ENCODE peak calls at places on chromosomes 5 and 9, in five cellular contexts. S is PC-3, A is cardiac muscle cell, C is RWPE2, K is prostate gland. V is an unnamed sample.

GRCh38 chr9:107784235-107784958 is 294.8 kb upstream of the KLF4 start:
- DNase-seq in S (no peak), A (peak; percentile 7), C (no peak), K (no peak), V (no peak)

GRCh38 chr5:1540831-1541661 is 17.3 kb upstream of the LPCAT1 start:
- DNase-seq in S (no peak), A (no peak), C (peak; percentile 58), K (no peak), V (no peak)

GRCh38 chr5:177982072-177982727 is 13.8 kb downstream of the PROP1 start:
- DNase-seq in S (peak; percentile 50), A (peak; percentile 19), C (no peak), K (no peak), V (peak; percentile 15)

GRCh38 chr5:101977729-101978345 is 318.2 kb downstream of the SLCO4C1 start:
- DNase-seq in S (peak; percentile 75), A (peak; percentile 49), C (no peak), K (peak; percentile 4), V (peak; percentile 6)

GRCh38 chr9:77018058-77019009 is 1.1 kb upstream of the FOXB2 start:
- DNase-seq in S (no peak), A (peak; percentile 53), C (no peak), K (no peak), V (no peak)

GRCh38 chr5:172438304-172438652 is 16.0 kb downstream of the SH3PXD2B start:
- DNase-seq in S (no peak), A (no peak), C (no peak), K (no peak), V (no peak)

GRCh38 chr9:112620353-112620752 is 97.6 kb downstream of the INIP start:
- DNase-seq in S (no peak), A (no peak), C (no peak), K (no peak), V (no peak)

GRCh38 chr5:10491673-10492026 is 50.0 kb downstream of the ROPN1L start:
- DNase-seq in S (no peak), A (no peak), C (no peak), K (no peak), V (no peak)

GRCh38 chr5:612498-613424 is 621 bp downstream of the CEP72 start:
- DNase-seq in S (peak; percentile 7), A (peak; percentile 20), C (peak; percentile 73), K (no peak), V (no peak)

GRCh38 chr5:127358782-127359181 is 68.2 kb downstream of the MEGF10 start:
- DNase-seq in S (no peak), A (no peak), C (no peak), K (no peak), V (no peak)

GRCh38 chr5:157245477-157245876 is 20.4 kb upstream of the CYFIP2 start:
- DNase-seq in S (peak; percentile 77), A (no peak), C (no peak), K (no peak), V (no peak)

GRCh38 chr5:15966066-15966640 is 213.4 kb downstream of the MARCHF11 start:
- DNase-seq in S (no peak), A (no peak), C (no peak), K (no peak), V (no peak)

GRCh38 chr9:4238522-4238921 is 61.3 kb downstream of the GLIS3 start:
- DNase-seq in S (peak; percentile 40), A (no peak), C (no peak), K (no peak), V (no peak)

GRCh38 chr5:66554211-66554610 is 42.0 kb upstream of the MAST4 start:
- DNase-seq in S (peak; percentile 51), A (no peak), C (no peak), K (no peak), V (no peak)

GRCh38 chr5:168796840-168797548 is 217.8 kb upstream of the PANK3 start:
- DNase-seq in S (no peak), A (no peak), C (no peak), K (no peak), V (no peak)

GRCh38 chr5:32538031-32538547 is 47.3 kb upstream of the SUB1 start:
- DNase-seq in S (no peak), A (no peak), C (no peak), K (no peak), V (no peak)

GRCh38 chr5:95826949-95827595 is 4.5 kb upstream of the GLRX start:
- DNase-seq in S (no peak), A (no peak), C (no peak), K (no peak), V (no peak)

GRCh38 chr5:148457183-148457620 is 73.4 kb downstream of the FBXO38 start:
- DNase-seq in S (peak; percentile 51), A (peak; percentile 30), C (no peak), K (no peak), V (no peak)

GRCh38 chr5:76953551-76954382 is 922 bp downstream of the CRHBP start:
- DNase-seq in S (no peak), A (peak; percentile 53), C (no peak), K (no peak), V (no peak)

GRCh38 chr9:130010151-130010988 is 32.6 kb downstream of the FNBP1 start:
- DNase-seq in S (no peak), A (no peak), C (no peak), K (no peak), V (no peak)

GRCh38 chr9:811101-811531 is 30.4 kb upstream of the DMRT1 start:
- DNase-seq in S (peak; percentile 87), A (no peak), C (peak; percentile 80), K (peak; percentile 38), V (no peak)

GRCh38 chr5:18394154-18394804 is 760.0 kb downstream of the TAF11L14 start:
- DNase-seq in S (peak; percentile 87), A (peak; percentile 77), C (no peak), K (no peak), V (peak; percentile 2)

GRCh38 chr9:86788456-86788855 is 158.8 kb downstream of the GAS1 start:
- DNase-seq in S (no peak), A (no peak), C (no peak), K (no peak), V (no peak)

GRCh38 chr5:165135551-165135950 is 1630.1 kb downstream of the MAT2B start:
- DNase-seq in S (no peak), A (no peak), C (no peak), K (no peak), V (no peak)

GRCh38 chr5:140806834-140807775 is at the start of gene PCDHA4:
- DNase-seq in S (peak; percentile 59), A (peak; percentile 67), C (no peak), K (no peak), V (no peak)

GRCh38 chr9:111161015-111161415 is 122.7 kb upstream of the LPAR1 start:
- DNase-seq in S (peak; percentile 62), A (no peak), C (no peak), K (no peak), V (no peak)

GRCh38 chr9:129888085-129888808 is 53.0 kb downstream of the USP20 start:
- DNase-seq in S (no peak), A (no peak), C (no peak), K (no peak), V (peak; percentile 95)

GRCh38 chr9:116154976-116155699 is 1.5 kb downstream of the PAPPA start:
- DNase-seq in S (no peak), A (no peak), C (no peak), K (no peak), V (no peak)

GRCh38 chr9:14278291-14278721 is 35.6 kb downstream of the NFIB start:
- DNase-seq in S (peak; percentile 34), A (no peak), C (no peak), K (no peak), V (no peak)
- H3K4me1 ChIP-seq in S (peaks cover 6% of the 10 kb centered on the region), A (peaks cover 21% of the 10 kb centered on the region), C (peaks cover 80% of the 10 kb centered on the region), K (no peaks in the 10 kb centered on the region), V (no peaks in the 10 kb centered on the region)

GRCh38 chr9:13718539-13718938 is 439.0 kb upstream of the MPDZ start:
- DNase-seq in S (peak; percentile 71), A (no peak), C (no peak), K (no peak), V (no peak)
- H3K27ac ChIP-seq in S (peak overlapping the region; percentile 97), A (no peak overlapping the region), C (peak overlapping the region; percentile 70), K (no peak overlapping the region), V (no peak overlapping the region)

DNA sequence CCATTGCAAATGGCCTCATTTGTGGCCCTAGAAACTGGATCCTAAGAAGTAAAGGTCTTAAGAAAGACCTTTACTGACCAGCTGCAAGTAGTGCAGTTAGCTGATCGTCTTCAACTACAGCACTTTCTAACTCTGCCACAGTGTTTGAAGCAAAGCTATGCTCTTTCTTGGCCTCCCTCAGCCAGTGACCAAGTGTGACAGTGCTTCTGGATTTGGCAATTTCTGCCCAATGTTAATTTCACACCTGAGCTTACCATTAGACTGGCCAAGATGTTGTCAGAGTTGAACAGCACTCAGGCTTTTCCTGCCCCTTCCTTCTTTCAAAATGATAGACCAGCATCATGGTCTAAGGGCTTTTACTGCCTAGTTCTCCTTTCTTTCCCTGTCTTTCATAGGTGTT is 36.1 kb downstream of the UHRF2 start:
- DNase-seq in S (no peak), A (no peak), C (no peak), K (no peak), V (no peak)
- H3K4me1 ChIP-seq in S (no peaks in the 10 kb centered on the region), A (peaks cover 11% of the 10 kb centered on the region), C (no peaks in the 10 kb centered on the region), K (peaks cover 11% of the 10 kb centered on the region), V (peaks cover 25% of the 10 kb centered on the region)

GRCh38 chr9:98057095-98057799 is 715 bp downstream of the NANS start:
- DNase-seq in S (no peak), A (no peak), C (no peak), K (no peak), V (no peak)
- H3K27ac ChIP-seq in S (peak overlapping the region; percentile 48), A (peak overlapping the region; percentile 87), C (peak overlapping the region; percentile 48), K (peak overlapping the region; percentile 97), V (peak overlapping the region; percentile 93)

GRCh38 chr9:102456562-102456961 is 538.6 kb upstream of the CYLC2 start:
- DNase-seq in S (no peak), A (no peak), C (no peak), K (no peak), V (no peak)

GRCh38 chr9:102459828-102460227 is 535.3 kb upstream of the CYLC2 start:
- DNase-seq in S (no peak), A (no peak), C (no peak), K (no peak), V (no peak)

GRCh38 chr9:102461441-102461840 is 533.7 kb upstream of the CYLC2 start:
- DNase-seq in S (no peak), A (no peak), C (no peak), K (no peak), V (no peak)
- H3K4me1 ChIP-seq in S (no peaks in the 10 kb centered on the region), A (no peaks in the 10 kb centered on the region), C (no peaks in the 10 kb centered on the region), K (no peaks in the 10 kb centered on the region), V (no peaks in the 10 kb centered on the region)

DNA sequence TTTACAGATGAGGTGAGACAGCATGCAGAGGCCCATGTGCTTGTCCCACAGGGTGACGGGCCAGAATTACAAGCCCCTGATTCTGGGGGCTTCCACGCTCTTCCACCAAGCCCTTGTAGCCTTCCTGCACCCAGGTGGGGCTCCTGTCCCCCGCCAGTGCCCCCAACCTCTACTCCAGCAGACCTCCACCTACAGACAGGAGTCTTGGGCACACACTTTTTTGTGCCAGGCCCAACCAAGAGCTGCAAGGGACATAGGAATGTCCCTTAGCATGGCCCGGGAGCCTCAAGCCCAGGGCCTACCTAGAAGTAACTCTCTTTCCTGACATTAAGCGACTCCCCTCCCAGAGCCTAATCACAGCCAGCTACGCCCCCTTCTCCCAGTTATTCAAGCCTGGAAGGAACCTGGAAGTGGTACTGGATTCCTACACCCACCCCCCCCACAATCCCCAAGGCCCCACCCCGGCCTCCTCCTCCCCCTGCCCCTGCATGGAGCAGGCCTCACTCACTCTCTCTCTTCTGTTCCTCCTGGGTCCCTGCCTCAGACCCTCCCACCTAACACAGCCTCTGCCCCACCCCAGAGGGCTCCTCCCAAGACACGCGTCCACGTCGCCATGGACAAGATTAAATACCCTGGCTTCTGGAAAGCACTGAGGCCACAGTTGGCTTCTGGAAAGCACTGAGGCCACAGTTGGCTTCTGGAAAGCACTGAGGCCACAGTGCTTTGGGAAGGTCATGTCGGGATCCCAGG is 30.5 kb downstream of the ADAMTS2 start:
- DNase-seq in S (no peak), A (no peak), C (peak; percentile 42), K (no peak), V (no peak)
- H3K27ac ChIP-seq in S (no peak overlapping the region), A (no peak overlapping the region), C (no peak overlapping the region), K (no peak overlapping the region), V (no peak overlapping the region)

V was measured in naive thymus-derived CD4-positive, alpha-beta T cell.